ENCODE peak calls at places on chromosomes 6 and 20, in nine cellular contexts. W, G, T, R, F, O, C, S and L are unnamed samples.

GRCh38 chr6:83511901-83512681 is at the start of gene PRSS35:
- DNase-seq in W (peak), G (peak), T (peak), R (peak), F (peak), O (peak), C (peak), S (peak), L (peak)

GRCh38 chr20:24118096-24118780 is 129.7 kb upstream of the GGTLC1 start:
- DNase-seq in W (no peak), G (no peak), T (no peak), R (no peak), F (no peak), O (no peak), C (no peak), S (no peak), L (no peak)

GRCh38 chr6:118940770-118941169 is 5.8 kb upstream of the MCM9 start:
- DNase-seq in W (no peak), G (no peak), T (no peak), R (peak), F (peak), O (no peak), C (no peak), S (no peak), L (no peak)

GRCh38 chr6:146183831-146184230 is 155.0 kb downstream of the GRM1 start:
- DNase-seq in W (no peak), G (no peak), T (no peak), R (no peak), F (no peak), O (no peak), C (no peak), S (no peak), L (no peak)

GRCh38 chr6:72132425-72132824 is 246.1 kb downstream of the RIMS1 start:
- DNase-seq in W (no peak), G (no peak), T (no peak), R (no peak), F (no peak), O (no peak), C (no peak), S (no peak), L (no peak)

GRCh38 chr20:775679-776135 is 7.4 kb upstream of the SLC52A3 start:
- DNase-seq in W (peak), G (no peak), T (peak), R (peak), F (peak), O (peak), C (no peak), S (peak), L (no peak)

GRCh38 chr6:158255974-158256601 is 56.2 kb upstream of the TULP4 start:
- DNase-seq in W (peak), G (no peak), T (no peak), R (no peak), F (no peak), O (no peak), C (no peak), S (no peak), L (no peak)

GRCh38 chr6:67541591-67541990 is 1093.5 kb upstream of the ADGRB3 start:
- DNase-seq in W (no peak), G (no peak), T (no peak), R (no peak), F (no peak), O (no peak), C (no peak), S (no peak), L (no peak)

GRCh38 chr6:43628392-43629103 is 516 bp downstream of the GTPBP2 start:
- DNase-seq in W (peak), G (no peak), T (peak), R (peak), F (peak), O (peak), C (peak), S (peak), L (no peak)

GRCh38 chr20:25984933-25985332 is 288.3 kb upstream of the ZNF337 start:
- DNase-seq in W (no peak), G (peak), T (no peak), R (no peak), F (no peak), O (peak), C (no peak), S (no peak), L (no peak)

GRCh38 chr20:11098888-11099287 is 425.1 kb upstream of the JAG1 start:
- DNase-seq in W (peak), G (no peak), T (peak), R (no peak), F (no peak), O (peak), C (no peak), S (no peak), L (no peak)

GRCh38 chr6:159033160-159034049 is 11.4 kb downstream of the TAGAP start:
- DNase-seq in W (no peak), G (no peak), T (no peak), R (no peak), F (no peak), O (no peak), C (peak), S (no peak), L (no peak)

GRCh38 chr6:112216699-112217551 is 37.4 kb downstream of the LAMA4 start:
- DNase-seq in W (no peak), G (no peak), T (no peak), R (no peak), F (no peak), O (no peak), C (no peak), S (no peak), L (no peak)

GRCh38 chr6:121726596-121726995 is 291.1 kb downstream of the GJA1 start:
- DNase-seq in W (no peak), G (no peak), T (no peak), R (no peak), F (no peak), O (no peak), C (no peak), S (no peak), L (no peak)

GRCh38 chr6:32192608-32193039 is at the start of gene GPSM3:
- DNase-seq in W (peak), G (peak), T (no peak), R (peak), F (peak), O (peak), C (no peak), S (no peak), L (peak)

GRCh38 chr20:57904706-57905105 is 194.9 kb upstream of the PMEPA1 start:
- DNase-seq in W (no peak), G (no peak), T (no peak), R (no peak), F (no peak), O (no peak), C (no peak), S (no peak), L (no peak)

DNA sequence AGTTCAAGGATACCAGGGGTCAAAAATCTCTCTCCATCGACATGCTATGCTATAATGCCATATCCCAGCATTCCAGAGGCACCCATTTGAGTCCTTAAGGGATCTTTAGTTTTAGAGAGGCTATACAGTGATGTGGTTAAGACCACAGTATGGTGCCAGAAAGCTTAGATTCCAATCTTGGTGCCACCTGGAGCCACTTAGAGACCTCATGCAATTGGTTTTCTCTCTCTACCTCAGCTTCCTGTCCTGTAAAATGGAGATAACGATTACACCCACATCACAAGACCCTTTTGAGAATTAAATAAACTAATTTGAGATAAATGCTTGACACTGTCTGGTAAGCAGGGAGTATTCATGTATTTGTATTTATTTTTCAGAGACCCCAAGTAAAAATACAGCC is 39.0 kb downstream of the PLAGL1 start:
- DNase-seq in W (peak), G (no peak), T (no peak), R (no peak), F (no peak), O (no peak), C (no peak), S (no peak), L (no peak)
- TF ChIP-seq POLR2AphosphoS5 in W (peak), G (no peak), T (no peak), R (no peak), F (no peak), O (no peak), C (no peak), S (no peak), L (no peak)

GRCh38 chr6:12841619-12842018 is 125.1 kb downstream of the PHACTR1 start:
- DNase-seq in W (no peak), G (no peak), T (no peak), R (no peak), F (no peak), O (no peak), C (no peak), S (no peak), L (no peak)
- TF ChIP-seq POLR2AphosphoS5 in W (no peak), G (no peak), T (no peak), R (no peak), F (no peak), O (no peak), C (no peak), S (no peak), L (no peak)

GRCh38 chr6:27688014-27688586 is 215.2 kb upstream of the ZNF184 start:
- DNase-seq in W (peak), G (peak), T (peak), R (peak), F (peak), O (peak), C (peak), S (peak), L (peak)
- TF ChIP-seq POLR2AphosphoS5 in W (no peak), G (no peak), T (no peak), R (no peak), F (no peak), O (peak), C (no peak), S (peak), L (no peak)

GRCh38 chr20:3934628-3935027 is 45.4 kb downstream of the PANK2 start:
- DNase-seq in W (no peak), G (no peak), T (no peak), R (no peak), F (no peak), O (no peak), C (no peak), S (no peak), L (no peak)
- TF ChIP-seq POLR2AphosphoS5 in W (no peak), G (no peak), T (no peak), R (no peak), F (no peak), O (no peak), C (no peak), S (no peak), L (no peak)

GRCh38 chr6:91303326-91303725 is 716.5 kb upstream of the MAP3K7 start:
- DNase-seq in W (no peak), G (peak), T (no peak), R (no peak), F (no peak), O (no peak), C (no peak), S (no peak), L (no peak)

GRCh38 chr6:91299544-91300491 is 712.9 kb upstream of the MAP3K7 start:
- DNase-seq in W (peak), G (no peak), T (no peak), R (no peak), F (no peak), O (peak), C (no peak), S (no peak), L (no peak)

GRCh38 chr6:91304506-91304905 is 717.6 kb upstream of the MAP3K7 start:
- DNase-seq in W (no peak), G (no peak), T (no peak), R (no peak), F (no peak), O (no peak), C (no peak), S (no peak), L (no peak)

DNA sequence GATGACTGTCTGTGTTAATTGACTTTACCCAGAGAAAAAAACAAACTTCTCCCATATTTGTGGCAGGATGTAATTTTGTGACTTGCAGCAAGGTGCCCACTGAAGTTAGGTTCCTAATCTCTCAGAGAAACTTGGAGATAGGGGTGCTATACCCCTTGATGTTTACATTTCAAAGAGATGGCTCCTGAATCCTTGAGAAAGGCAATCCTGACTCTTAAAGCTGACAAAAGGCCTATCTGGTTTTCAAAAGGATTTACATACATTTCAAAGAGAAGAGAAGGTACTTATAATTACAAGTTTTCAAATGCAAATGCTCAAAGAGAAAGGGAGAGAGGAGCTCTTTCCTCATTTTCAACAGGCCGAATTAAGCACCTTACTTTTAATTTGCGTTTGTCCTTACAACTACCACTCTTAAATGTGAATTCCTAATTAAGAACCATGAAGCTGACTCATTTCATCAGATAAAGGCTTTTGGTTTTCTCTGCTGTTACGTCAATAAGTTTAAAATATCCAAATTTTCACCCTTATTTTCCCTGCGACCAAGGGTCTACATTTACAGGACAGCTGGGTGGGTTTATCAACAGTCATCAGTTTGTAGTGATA is 711.8 kb upstream of the MAP3K7 start:
- DNase-seq in W (peak), G (no peak), T (no peak), R (no peak), F (no peak), O (no peak), C (no peak), S (no peak), L (no peak)
- TF ChIP-seq POLR2AphosphoS5 in W (peak), G (no peak), T (no peak), R (no peak), F (no peak), O (no peak), C (no peak), S (no peak), L (no peak)

GRCh38 chr20:10061641-10062040 is 26.9 kb downstream of the ANKEF1 start:
- DNase-seq in W (no peak), G (no peak), T (no peak), R (no peak), F (no peak), O (no peak), C (no peak), S (no peak), L (no peak)
- TF ChIP-seq POLR2AphosphoS5 in W (no peak), G (no peak), T (no peak), R (no peak), F (no peak), O (no peak), C (no peak), S (no peak), L (no peak)

GRCh38 chr20:49230021-49230420 is 10.8 kb downstream of the DDX27 start:
- DNase-seq in W (no peak), G (peak), T (no peak), R (no peak), F (no peak), O (no peak), C (no peak), S (no peak), L (no peak)

GRCh38 chr20:49230575-49231211 is 11.5 kb downstream of the DDX27 start:
- DNase-seq in W (no peak), G (peak), T (no peak), R (no peak), F (no peak), O (peak), C (no peak), S (no peak), L (no peak)

GRCh38 chr20:49231461-49231860 is 12.2 kb downstream of the DDX27 start:
- DNase-seq in W (no peak), G (peak), T (no peak), R (no peak), F (no peak), O (no peak), C (no peak), S (no peak), L (no peak)

GRCh38 chr20:49225896-49226295 is 6.7 kb downstream of the DDX27 start:
- DNase-seq in W (no peak), G (peak), T (no peak), R (no peak), F (no peak), O (no peak), C (no peak), S (no peak), L (no peak)

DNA sequence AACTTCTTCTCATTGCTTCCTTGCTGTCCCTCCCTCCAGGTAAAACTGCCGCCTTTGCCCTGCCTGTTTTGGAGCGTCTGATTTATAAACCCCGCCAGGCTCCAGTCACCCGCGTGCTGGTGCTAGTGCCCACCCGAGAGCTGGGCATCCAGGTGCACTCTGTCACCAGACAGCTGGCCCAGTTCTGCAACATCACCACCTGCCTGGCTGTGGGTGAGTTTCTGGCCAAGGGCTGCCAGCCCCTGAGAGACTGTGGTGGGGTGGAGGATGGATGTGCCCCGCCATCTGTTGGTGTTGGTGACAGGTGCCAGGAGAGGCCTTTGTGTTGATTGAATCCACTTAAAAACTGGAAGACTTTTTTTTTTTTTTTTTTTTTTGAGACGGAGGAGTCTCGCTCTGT is 9.5 kb downstream of the DDX27 start:
- DNase-seq in W (no peak), G (no peak), T (no peak), R (no peak), F (no peak), O (no peak), C (no peak), S (no peak), L (no peak)
- TF ChIP-seq POLR2AphosphoS5 in W (no peak), G (no peak), T (no peak), R (no peak), F (no peak), O (no peak), C (no peak), S (no peak), L (no peak)

DNA sequence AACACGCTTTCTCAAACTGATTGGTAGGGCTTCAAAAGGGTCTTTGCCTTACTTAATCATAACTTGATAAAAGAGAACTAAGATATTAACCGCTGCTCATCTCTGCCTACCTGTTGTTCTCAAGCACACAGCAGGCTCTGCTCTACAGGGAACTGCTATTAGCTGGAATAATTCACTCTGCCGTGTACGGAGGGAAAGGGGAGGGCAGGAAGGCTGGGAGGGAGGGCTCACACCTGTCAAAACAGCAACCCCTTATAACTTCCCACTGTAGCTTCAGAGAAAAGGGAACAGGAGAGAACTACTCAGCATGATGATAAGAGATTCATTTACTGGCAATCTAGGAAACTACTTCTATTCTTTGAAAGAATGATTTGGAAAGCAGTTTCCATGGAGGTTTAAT is 75.1 kb downstream of the ZMYND8 start:
- DNase-seq in W (no peak), G (no peak), T (no peak), R (no peak), F (no peak), O (no peak), C (no peak), S (no peak), L (no peak)
- TF ChIP-seq POLR2AphosphoS5 in W (no peak), G (no peak), T (no peak), R (no peak), F (no peak), O (no peak), C (peak), S (no peak), L (no peak)

GRCh38 chr20:36336204-36336603 is 30.1 kb downstream of the DLGAP4 start:
- DNase-seq in W (no peak), G (peak), T (no peak), R (no peak), F (no peak), O (no peak), C (no peak), S (no peak), L (no peak)
- TF ChIP-seq POLR2AphosphoS5 in W (no peak), G (no peak), T (no peak), R (no peak), F (no peak), O (no peak), C (no peak), S (no peak), L (no peak)